ENCODE peak calls at places on chromosomes 2 and 18, in six cellular contexts. E is GM06990, Z is brain microvascular endothelial cell, S is adrenal gland, D is psoas muscle, B is gastrocnemius medialis. H is an unnamed sample.
A peak's percentile ranks its signal among the peaks of the same experiment; 100 is the strongest.

GRCh38 chr2:37600735-37601134 is 70.7 kb downstream of the CDC42EP3 start:
- DNase-seq in E (no peak), Z (no peak), S (no peak), D (no peak), B (no peak), H (no peak)

GRCh38 chr2:98088261-98088660 is 1.3 kb downstream of the VWA3B start:
- DNase-seq in E (no peak), Z (no peak), S (peak; percentile 60), D (no peak), B (no peak), H (no peak)

GRCh38 chr2:214503568-214503967 is 92.7 kb downstream of the VWC2L start:
- DNase-seq in E (no peak), Z (no peak), S (no peak), D (no peak), B (no peak), H (no peak)

GRCh38 chr2:215460682-215461081 is 24.8 kb upstream of the FN1 start:
- DNase-seq in E (no peak), Z (peak; percentile 91), S (no peak), D (no peak), B (no peak), H (peak; percentile 48)

GRCh38 chr2:233756429-233757081 is 3.5 kb upstream of the UGT1A1 start:
- DNase-seq in E (no peak), Z (no peak), S (no peak), D (no peak), B (no peak), H (no peak)

GRCh38 chr2:188399159-188399558 is 107.5 kb downstream of the GULP1 start:
- DNase-seq in E (no peak), Z (peak; percentile 76), S (no peak), D (no peak), B (no peak), H (peak; percentile 64)

GRCh38 chr2:30702694-30703093 is 104.6 kb downstream of the CAPN13 start:
- DNase-seq in E (no peak), Z (no peak), S (peak; percentile 3), D (no peak), B (no peak), H (no peak)

GRCh38 chr2:143954844-143955243 is 565.1 kb downstream of the ZEB2 start:
- DNase-seq in E (no peak), Z (no peak), S (no peak), D (no peak), B (no peak), H (no peak)

GRCh38 chr2:101135412-101136296 is 15.5 kb downstream of the TBC1D8 start:
- DNase-seq in E (no peak), Z (no peak), S (no peak), D (no peak), B (peak; percentile 61), H (no peak)

GRCh38 chr2:89833780-89834117 is 1142.3 kb downstream of the RPIA start:
- DNase-seq in E (no peak), Z (no peak), S (no peak), D (no peak), B (no peak), H (no peak)

GRCh38 chr2:15965564-15966019 is 25.2 kb downstream of the MYCN start:
- DNase-seq in E (no peak), Z (no peak), S (no peak), D (no peak), B (no peak), H (no peak)

GRCh38 chr2:287471-287885 is 413 bp downstream of the ALKAL2 start:
- DNase-seq in E (no peak), Z (no peak), S (peak; percentile 61), D (peak; percentile 22), B (no peak), H (no peak)

GRCh38 chr2:46711156-46711555 is 204.4 kb downstream of the MCFD2 start:
- DNase-seq in E (no peak), Z (no peak), S (no peak), D (no peak), B (no peak), H (no peak)

GRCh38 chr2:59068255-59068654 is 827.1 kb upstream of the FANCL start:
- DNase-seq in E (no peak), Z (no peak), S (no peak), D (no peak), B (no peak), H (no peak)

GRCh38 chr2:174461221-174461620 is 25.6 kb downstream of the GPR155 start:
- DNase-seq in E (no peak), Z (no peak), S (no peak), D (no peak), B (no peak), H (no peak)

GRCh38 chr2:174465327-174465726 is 21.5 kb downstream of the GPR155 start:
- DNase-seq in E (no peak), Z (no peak), S (no peak), D (no peak), B (no peak), H (no peak)
- TF ChIP-seq CTCF in E (no peak), Z (no peak), S (no peak), D (no peak), B (no peak), H (no peak)

GRCh38 chr18:2672410-2672809 is 16.9 kb downstream of the SMCHD1 start:
- DNase-seq in E (no peak), Z (no peak), S (no peak), D (no peak), B (no peak), H (no peak)
- H3K36me3 ChIP-seq in E (peaks cover 13% of the 10 kb centered on the region), Z (peaks cover 15% of the 10 kb centered on the region), S (no peaks in the 10 kb centered on the region), D (peaks cover 6% of the 10 kb centered on the region), B (no peaks in the 10 kb centered on the region), H (no peaks in the 10 kb centered on the region)

GRCh38 chr18:76126327-76126726 is 368.7 kb downstream of the ZNF516 start:
- DNase-seq in E (no peak), Z (no peak), S (no peak), D (no peak), B (no peak), H (no peak)
- TF ChIP-seq CTCF in E (no peak), Z (no peak), S (no peak), D (peak; percentile 31), B (no peak), H (no peak)

GRCh38 chr2:160308476-160308875 is 108.4 kb upstream of the ITGB6 start:
- DNase-seq in E (no peak), Z (no peak), S (no peak), D (no peak), B (no peak), H (no peak)
- H3K36me3 ChIP-seq in E (no peaks in the 10 kb centered on the region), Z (peaks cover 4% of the 10 kb centered on the region), S (no peaks in the 10 kb centered on the region), D (peaks cover 6% of the 10 kb centered on the region), B (no peaks in the 10 kb centered on the region), H (no peaks in the 10 kb centered on the region)

GRCh38 chr2:45441571-45441970 is 169.5 kb downstream of the SRBD1 start:
- DNase-seq in E (no peak), Z (no peak), S (no peak), D (no peak), B (no peak), H (no peak)

GRCh38 chr2:45443012-45443411 is 168.1 kb downstream of the SRBD1 start:
- DNase-seq in E (no peak), Z (no peak), S (no peak), D (no peak), B (no peak), H (no peak)

GRCh38 chr2:45442026-45442425 is 169.0 kb downstream of the SRBD1 start:
- DNase-seq in E (no peak), Z (no peak), S (no peak), D (no peak), B (no peak), H (no peak)

GRCh38 chr2:45438872-45439665 is 172.0 kb downstream of the SRBD1 start:
- DNase-seq in E (no peak), Z (no peak), S (no peak), D (no peak), B (no peak), H (no peak)

GRCh38 chr2:45439788-45440773 is 171.0 kb downstream of the SRBD1 start:
- DNase-seq in E (peak; percentile 24), Z (no peak), S (no peak), D (no peak), B (no peak), H (no peak)
- TF ChIP-seq CTCF in E (no peak), Z (peak; percentile 54), S (no peak), D (no peak), B (peak; percentile 19), H (peak; percentile 33)

GRCh38 chr18:57373017-57373416 is 20.7 kb downstream of the ST8SIA3 start:
- DNase-seq in E (no peak), Z (no peak), S (no peak), D (no peak), B (no peak), H (no peak)
- H3K36me3 ChIP-seq in E (no peaks in the 10 kb centered on the region), Z (no peaks in the 10 kb centered on the region), S (no peaks in the 10 kb centered on the region), D (no peaks in the 10 kb centered on the region), B (no peaks in the 10 kb centered on the region), H (no peaks in the 10 kb centered on the region)

DNA sequence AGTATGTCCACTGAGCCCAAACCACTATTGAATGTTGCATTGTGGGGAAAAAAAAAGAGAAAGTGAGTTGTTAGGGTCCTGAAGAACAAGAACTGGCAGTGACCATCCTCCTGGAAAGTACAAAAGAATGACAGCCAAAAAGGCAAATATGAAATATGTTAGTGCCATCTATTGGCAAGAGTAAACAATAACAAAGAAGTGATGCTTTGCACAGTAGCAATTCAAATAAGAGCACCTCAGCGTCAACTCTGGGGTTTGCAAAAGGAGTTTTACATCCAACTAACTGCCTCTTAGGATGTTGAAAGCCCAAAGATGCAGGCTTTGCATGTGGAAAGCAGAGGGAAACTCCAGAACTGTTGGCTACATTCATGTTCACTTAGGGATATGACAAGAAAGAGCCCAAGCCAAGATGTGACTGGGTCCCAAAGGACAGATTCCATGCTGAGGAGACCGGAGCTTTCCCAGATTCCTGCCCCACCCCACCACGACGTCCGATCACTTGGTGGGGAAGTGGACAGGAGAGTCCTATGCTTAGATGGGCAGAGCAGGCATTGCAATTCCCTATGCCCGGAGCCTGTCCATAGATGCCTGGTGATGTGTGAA is 15.6 kb downstream of the TRABD2A start:
- DNase-seq in E (no peak), Z (no peak), S (no peak), D (no peak), B (no peak), H (no peak)
- TF ChIP-seq CTCF in E (peak; percentile 33), Z (no peak), S (no peak), D (no peak), B (no peak), H (no peak)